ENCODE peak calls at places on chromosomes 13 and 19, in eight cellular contexts. F is lower lobe of right lung; G is right cardiac atrium; T is neuronal stem cell; D is hypothalamus; X is H54; A is B cell; R is CD8-positive, alpha-beta memory T cell. U is an unnamed sample.

GRCh38 chr13:39263033-39263432 is 224.8 kb downstream of the NHLRC3 start:
- DNase-seq in F (no peak), G (no peak), T (peak; percentile 31), D (peak; percentile 0), X (peak; percentile 6), A (no peak), R (peak; percentile 4), U (no peak)

GRCh38 chr19:3586124-3586626 is 897 bp downstream of the GIPC3 start:
- DNase-seq in F (no peak), G (peak; percentile 70), T (no peak), D (no peak), X (no peak), A (no peak), R (peak; percentile 55), U (peak; percentile 42)

GRCh38 chr19:9958451-9958850 is 22.1 kb upstream of the OLFM2 start:
- DNase-seq in F (no peak), G (peak; percentile 14), T (no peak), D (no peak), X (no peak), A (no peak), R (no peak), U (no peak)

GRCh38 chr19:12790628-12791344 is 500 bp upstream of the JUNB start:
- DNase-seq in F (no peak), G (peak; percentile 28), T (no peak), D (no peak), X (no peak), A (no peak), R (no peak), U (no peak)

GRCh38 chr13:29908411-29908810 is 58.0 kb upstream of the UBL3 start:
- DNase-seq in F (no peak), G (peak; percentile 61), T (no peak), D (no peak), X (no peak), A (no peak), R (no peak), U (no peak)

GRCh38 chr19:48961673-48962028 is 3.5 kb upstream of the FTL start:
- DNase-seq in F (no peak), G (peak; percentile 70), T (no peak), D (no peak), X (no peak), A (no peak), R (no peak), U (no peak)

GRCh38 chr19:10299545-10300458 is 9.8 kb downstream of the ZGLP1 start:
- DNase-seq in F (no peak), G (no peak), T (no peak), D (no peak), X (no peak), A (no peak), R (no peak), U (no peak)

GRCh38 chr13:110408286-110408685 is 101.2 kb downstream of the COL4A2 start:
- DNase-seq in F (no peak), G (no peak), T (no peak), D (no peak), X (no peak), A (no peak), R (no peak), U (no peak)

GRCh38 chr19:12194827-12195500 is 32.1 kb downstream of the ZNF136 start:
- DNase-seq in F (peak; percentile 81), G (peak; percentile 94), T (peak; percentile 53), D (peak; percentile 87), X (no peak), A (peak; percentile 80), R (peak; percentile 63), U (peak; percentile 91)

GRCh38 chr19:10854350-10855089 is 6.3 kb downstream of the C19orf38 start:
- DNase-seq in F (no peak), G (no peak), T (no peak), D (no peak), X (no peak), A (no peak), R (no peak), U (no peak)

GRCh38 chr19:55303477-55303876 is 19.7 kb downstream of the BRSK1 start:
- DNase-seq in F (no peak), G (no peak), T (no peak), D (no peak), X (no peak), A (no peak), R (no peak), U (no peak)

GRCh38 chr13:77431449-77431848 is 104.1 kb upstream of the SCEL start:
- DNase-seq in F (no peak), G (no peak), T (no peak), D (no peak), X (no peak), A (no peak), R (no peak), U (no peak)

GRCh38 chr19:17577698-17578097 is 22.2 kb downstream of the COLGALT1 start:
- DNase-seq in F (no peak), G (no peak), T (no peak), D (no peak), X (no peak), A (no peak), R (no peak), U (no peak)

GRCh38 chr19:46040952-46041500 is at the start of gene IGFL4:
- DNase-seq in F (no peak), G (no peak), T (no peak), D (no peak), X (no peak), A (no peak), R (no peak), U (no peak)

GRCh38 chr19:7869453-7869909 is 4.7 kb downstream of the PRR36 start:
- DNase-seq in F (peak; percentile 74), G (peak; percentile 86), T (no peak), D (peak; percentile 45), X (no peak), A (peak; percentile 70), R (peak; percentile 93), U (peak; percentile 83)

GRCh38 chr13:95480131-95480545 is 72.4 kb upstream of the CLDN10 start:
- DNase-seq in F (peak; percentile 64), G (peak; percentile 74), T (no peak), D (no peak), X (no peak), A (no peak), R (no peak), U (no peak)

U was measured in immature natural killer cell.